ENCODE peak calls at places on chromosomes 12 and 14, in seven cellular contexts. One of them, this sample, is unnamed.

GRCh38 chr14:72743626-72744025 is 150.3 kb downstream of the DPF3 start:
- DNase-seq in transverse colon: no peak
- DNase-seq in GM12878: no peak
- DNase-seq in breast epithelium: no peak
- DNase-seq in GM12892: no peak
- DNase-seq in GM12891: no peak
- DNase-seq in suprapubic skin: no peak
- DNase-seq in this sample: no peak

GRCh38 chr14:75934998-75935628 is 46.7 kb downstream of the TGFB3 start:
- DNase-seq in transverse colon: no peak
- DNase-seq in GM12878: no peak
- DNase-seq in breast epithelium: no peak
- DNase-seq in GM12892: no peak
- DNase-seq in GM12891: no peak
- DNase-seq in suprapubic skin: no peak
- DNase-seq in this sample: no peak

GRCh38 chr12:49644620-49644994 is 21.2 kb downstream of the PRPF40B start:
- DNase-seq in transverse colon: peak
- DNase-seq in GM12878: peak
- DNase-seq in breast epithelium: peak
- DNase-seq in GM12892: peak
- DNase-seq in GM12891: peak
- DNase-seq in suprapubic skin: no peak
- DNase-seq in this sample: peak

GRCh38 chr12:75917704-75918103 is 113.9 kb downstream of the PHLDA1 start:
- DNase-seq in transverse colon: no peak
- DNase-seq in GM12878: no peak
- DNase-seq in breast epithelium: no peak
- DNase-seq in GM12892: no peak
- DNase-seq in GM12891: no peak
- DNase-seq in suprapubic skin: no peak
- DNase-seq in this sample: no peak

GRCh38 chr12:109934026-109934425 is 34.0 kb downstream of the TCHP start:
- DNase-seq in transverse colon: no peak
- DNase-seq in GM12878: no peak
- DNase-seq in breast epithelium: no peak
- DNase-seq in GM12892: no peak
- DNase-seq in GM12891: no peak
- DNase-seq in suprapubic skin: no peak
- DNase-seq in this sample: no peak

GRCh38 chr12:119090865-119091264 is 87.9 kb upstream of the HSPB8 start:
- DNase-seq in transverse colon: no peak
- DNase-seq in GM12878: no peak
- DNase-seq in breast epithelium: no peak
- DNase-seq in GM12892: no peak
- DNase-seq in GM12891: no peak
- DNase-seq in suprapubic skin: no peak
- DNase-seq in this sample: no peak

GRCh38 chr14:90483551-90483950 is 86.7 kb downstream of the CALM1 start:
- DNase-seq in transverse colon: peak
- DNase-seq in GM12878: no peak
- DNase-seq in breast epithelium: no peak
- DNase-seq in GM12892: no peak
- DNase-seq in GM12891: no peak
- DNase-seq in suprapubic skin: no peak
- DNase-seq in this sample: no peak

GRCh38 chr14:38255673-38256357 is at the start of gene CLEC14A:
- DNase-seq in transverse colon: no peak
- DNase-seq in GM12878: no peak
- DNase-seq in breast epithelium: no peak
- DNase-seq in GM12892: no peak
- DNase-seq in GM12891: no peak
- DNase-seq in suprapubic skin: peak
- DNase-seq in this sample: no peak

GRCh38 chr14:31208546-31209424 is 1.2 kb upstream of the HECTD1 start:
- DNase-seq in transverse colon: peak
- DNase-seq in GM12878: no peak
- DNase-seq in breast epithelium: no peak
- DNase-seq in GM12892: no peak
- DNase-seq in GM12891: peak
- DNase-seq in suprapubic skin: no peak
- DNase-seq in this sample: no peak

GRCh38 chr14:28761438-28762289 is 4.9 kb upstream of the FOXG1 start:
- DNase-seq in transverse colon: no peak
- DNase-seq in GM12878: no peak
- DNase-seq in breast epithelium: no peak
- DNase-seq in GM12892: no peak
- DNase-seq in GM12891: no peak
- DNase-seq in suprapubic skin: no peak
- DNase-seq in this sample: no peak

GRCh38 chr12:130620281-130620680 is 95.8 kb downstream of the RIMBP2 start:
- DNase-seq in transverse colon: no peak
- DNase-seq in GM12878: no peak
- DNase-seq in breast epithelium: no peak
- DNase-seq in GM12892: no peak
- DNase-seq in GM12891: no peak
- DNase-seq in suprapubic skin: no peak
- DNase-seq in this sample: peak

GRCh38 chr12:30154996-30155730 is 371.4 kb upstream of the TMTC1 start:
- DNase-seq in transverse colon: no peak
- DNase-seq in GM12878: no peak
- DNase-seq in breast epithelium: no peak
- DNase-seq in GM12892: no peak
- DNase-seq in GM12891: no peak
- DNase-seq in suprapubic skin: no peak
- DNase-seq in this sample: no peak

GRCh38 chr12:25558566-25558965 is 5.5 kb upstream of the LMNTD1 start:
- DNase-seq in transverse colon: no peak
- DNase-seq in GM12878: no peak
- DNase-seq in breast epithelium: no peak
- DNase-seq in GM12892: no peak
- DNase-seq in GM12891: no peak
- DNase-seq in suprapubic skin: no peak
- DNase-seq in this sample: no peak

GRCh38 chr14:104702673-104703072 is 13.3 kb downstream of the INF2 start:
- DNase-seq in transverse colon: no peak
- DNase-seq in GM12878: no peak
- DNase-seq in breast epithelium: no peak
- DNase-seq in GM12892: no peak
- DNase-seq in GM12891: no peak
- DNase-seq in suprapubic skin: no peak
- DNase-seq in this sample: no peak

GRCh38 chr12:56146492-56147460 is 5.6 kb upstream of the MYL6B start:
- DNase-seq in transverse colon: peak
- DNase-seq in GM12878: no peak
- DNase-seq in breast epithelium: no peak
- DNase-seq in GM12892: no peak
- DNase-seq in GM12891: no peak
- DNase-seq in suprapubic skin: no peak
- DNase-seq in this sample: no peak

GRCh38 chr12:12441891-12442461 is 85.1 kb downstream of the BORCS5 start:
- DNase-seq in transverse colon: no peak
- DNase-seq in GM12878: no peak
- DNase-seq in breast epithelium: no peak
- DNase-seq in GM12892: no peak
- DNase-seq in GM12891: no peak
- DNase-seq in suprapubic skin: no peak
- DNase-seq in this sample: no peak

GRCh38 chr12:84760091-84760490 is 152.5 kb downstream of the SLC6A15 start:
- DNase-seq in transverse colon: no peak
- DNase-seq in GM12878: no peak
- DNase-seq in breast epithelium: no peak
- DNase-seq in GM12892: no peak
- DNase-seq in GM12891: no peak
- DNase-seq in suprapubic skin: no peak
- DNase-seq in this sample: no peak

GRCh38 chr14:22555573-22556011 is 33.4 kb downstream of the DAD1 start:
- DNase-seq in transverse colon: no peak
- DNase-seq in GM12878: peak
- DNase-seq in breast epithelium: peak
- DNase-seq in GM12892: no peak
- DNase-seq in GM12891: no peak
- DNase-seq in suprapubic skin: no peak
- DNase-seq in this sample: no peak

GRCh38 chr12:49942921-49943662 is 7.4 kb upstream of the AQP2 start:
- DNase-seq in transverse colon: peak
- DNase-seq in GM12878: no peak
- DNase-seq in breast epithelium: no peak
- DNase-seq in GM12892: no peak
- DNase-seq in GM12891: no peak
- DNase-seq in suprapubic skin: no peak
- DNase-seq in this sample: no peak

GRCh38 chr12:57610553-57611115 is 601 bp upstream of the ARHGEF25 start:
- DNase-seq in transverse colon: peak
- DNase-seq in GM12878: no peak
- DNase-seq in breast epithelium: peak
- DNase-seq in GM12892: no peak
- DNase-seq in GM12891: no peak
- DNase-seq in suprapubic skin: no peak
- DNase-seq in this sample: peak
- TF ChIP-seq POLR2A in transverse colon: no peak
- TF ChIP-seq POLR2A in GM12878: no peak
- TF ChIP-seq POLR2A in breast epithelium: no peak
- TF ChIP-seq POLR2A in GM12892: no peak
- TF ChIP-seq POLR2A in GM12891: no peak
- TF ChIP-seq POLR2A in suprapubic skin: no peak
- TF ChIP-seq POLR2A in this sample: no peak

DNA sequence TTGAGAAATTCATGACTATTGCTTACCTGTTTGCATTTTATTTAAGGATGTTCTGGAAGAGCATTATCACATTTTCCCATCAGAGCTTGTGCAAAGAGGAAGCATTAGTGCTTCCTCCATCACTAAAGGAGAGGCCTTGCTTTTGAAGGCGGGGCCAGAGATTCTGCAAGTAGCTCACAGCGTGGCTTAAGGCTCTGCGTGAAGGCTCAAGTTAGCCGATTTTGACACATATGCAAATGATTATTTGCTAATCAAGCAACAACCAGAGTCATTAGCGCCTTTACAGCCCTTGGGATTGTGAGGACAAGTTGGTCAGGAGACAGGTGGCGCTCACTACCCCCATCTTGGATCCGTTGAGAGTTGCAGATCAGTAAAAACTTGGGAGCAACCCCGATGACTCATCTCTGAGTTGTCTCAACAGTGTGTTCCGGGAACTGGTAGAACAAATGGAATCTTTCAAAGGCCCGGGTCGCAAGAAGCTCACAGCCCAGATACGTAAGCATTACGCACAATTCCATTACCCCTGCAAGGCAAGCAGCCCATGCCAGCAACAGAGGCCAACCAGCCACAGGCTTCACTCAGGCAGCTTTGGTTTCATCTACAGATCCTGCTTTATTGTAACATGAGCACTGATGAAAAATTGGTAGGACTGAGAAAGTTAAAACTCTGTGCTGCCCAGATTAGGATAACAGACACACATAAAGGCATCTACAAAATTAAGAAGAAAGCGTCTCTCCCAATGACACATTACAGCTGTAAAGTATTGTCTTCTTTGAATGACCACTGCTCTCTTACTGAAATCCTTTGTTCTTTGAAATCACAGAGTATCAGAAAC is 34.9 kb upstream of the SPTSSA start:
- DNase-seq in transverse colon: peak
- DNase-seq in GM12878: no peak
- DNase-seq in breast epithelium: peak
- DNase-seq in GM12892: no peak
- DNase-seq in GM12891: no peak
- DNase-seq in suprapubic skin: peak
- DNase-seq in this sample: peak
- TF ChIP-seq POLR2AphosphoS5 in transverse colon: peak
- TF ChIP-seq POLR2AphosphoS5 in GM12878: no peak
- TF ChIP-seq POLR2AphosphoS5 in breast epithelium: peak
- TF ChIP-seq POLR2AphosphoS5 in GM12892: no peak
- TF ChIP-seq POLR2AphosphoS5 in GM12891: no peak
- TF ChIP-seq POLR2AphosphoS5 in suprapubic skin: no peak
- TF ChIP-seq POLR2AphosphoS5 in this sample: peak

DNA sequence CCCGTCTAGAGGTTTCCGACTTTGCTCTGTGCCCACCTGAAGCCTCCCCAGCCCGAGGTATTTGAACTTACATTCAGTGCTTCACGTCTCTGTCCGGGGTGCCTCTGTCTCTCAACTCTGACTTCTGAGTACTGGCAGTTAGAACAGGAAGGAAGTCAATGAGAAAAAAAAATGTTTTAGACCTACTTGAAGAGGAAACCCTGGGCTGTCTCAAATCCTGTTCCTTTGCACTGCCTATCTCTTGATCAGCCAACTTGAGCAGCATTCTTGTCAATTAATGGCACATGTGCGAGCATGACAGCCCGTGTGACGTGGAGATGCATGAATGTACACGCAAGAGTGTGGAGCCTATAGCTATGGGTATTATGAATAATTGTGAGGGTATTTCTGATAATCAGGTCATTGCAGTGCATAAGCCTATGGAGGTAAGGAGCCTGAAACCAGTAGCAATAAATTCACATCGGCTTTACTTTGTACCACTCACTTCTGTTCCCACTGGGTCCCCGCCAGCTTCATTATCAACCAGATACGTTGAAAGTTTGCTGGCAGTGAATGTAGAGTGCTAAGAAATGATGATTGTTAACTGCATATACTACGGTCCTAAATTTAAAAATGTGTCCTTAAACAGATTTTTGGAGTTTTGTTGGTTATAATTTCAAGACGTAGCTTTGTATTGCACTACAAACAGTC is at the start of gene ARHGDIB:
- DNase-seq in transverse colon: peak
- DNase-seq in GM12878: peak
- DNase-seq in breast epithelium: peak
- DNase-seq in GM12892: no peak
- DNase-seq in GM12891: no peak
- DNase-seq in suprapubic skin: no peak
- DNase-seq in this sample: no peak
- TF ChIP-seq POLR2A in transverse colon: peak
- TF ChIP-seq POLR2A in GM12878: peak
- TF ChIP-seq POLR2A in breast epithelium: no peak
- TF ChIP-seq POLR2A in GM12892: peak
- TF ChIP-seq POLR2A in GM12891: peak
- TF ChIP-seq POLR2A in suprapubic skin: no peak
- TF ChIP-seq POLR2A in this sample: peak

GRCh38 chr14:101557321-101557695 is 4.0 kb upstream of the DIO3 start:
- DNase-seq in transverse colon: no peak
- DNase-seq in GM12878: no peak
- DNase-seq in breast epithelium: no peak
- DNase-seq in GM12892: no peak
- DNase-seq in GM12891: no peak
- DNase-seq in suprapubic skin: no peak
- DNase-seq in this sample: no peak

GRCh38 chr14:101559250-101559623 is 2.1 kb upstream of the DIO3 start:
- DNase-seq in transverse colon: no peak
- DNase-seq in GM12878: no peak
- DNase-seq in breast epithelium: no peak
- DNase-seq in GM12892: no peak
- DNase-seq in GM12891: no peak
- DNase-seq in suprapubic skin: no peak
- DNase-seq in this sample: no peak

GRCh38 chr14:101556566-101557320 is 4.6 kb upstream of the DIO3 start:
- DNase-seq in transverse colon: no peak
- DNase-seq in GM12878: no peak
- DNase-seq in breast epithelium: peak
- DNase-seq in GM12892: no peak
- DNase-seq in GM12891: no peak
- DNase-seq in suprapubic skin: no peak
- DNase-seq in this sample: no peak

GRCh38 chr14:101558739-101559240 is 2.5 kb upstream of the DIO3 start:
- DNase-seq in transverse colon: no peak
- DNase-seq in GM12878: no peak
- DNase-seq in breast epithelium: no peak
- DNase-seq in GM12892: no peak
- DNase-seq in GM12891: no peak
- DNase-seq in suprapubic skin: no peak
- DNase-seq in this sample: no peak

GRCh38 chr14:101557811-101558738 is 3.2 kb upstream of the DIO3 start:
- DNase-seq in transverse colon: peak
- DNase-seq in GM12878: no peak
- DNase-seq in breast epithelium: no peak
- DNase-seq in GM12892: no peak
- DNase-seq in GM12891: no peak
- DNase-seq in suprapubic skin: no peak
- DNase-seq in this sample: peak
- TF ChIP-seq POLR2AphosphoS5 in transverse colon: no peak
- TF ChIP-seq POLR2AphosphoS5 in GM12878: no peak
- TF ChIP-seq POLR2AphosphoS5 in breast epithelium: no peak
- TF ChIP-seq POLR2AphosphoS5 in GM12892: no peak
- TF ChIP-seq POLR2AphosphoS5 in GM12891: no peak
- TF ChIP-seq POLR2AphosphoS5 in suprapubic skin: no peak
- TF ChIP-seq POLR2AphosphoS5 in this sample: peak